ENCODE peak calls at places on chromosome 20, in six cellular contexts. J, M, H, L, P and U are unnamed samples.

GRCh38 chr20:1330075-1330830 is 1.3 kb upstream of the SDCBP2 start:
- DNase-seq in J (no peak), M (peak; percentile 91), H (peak; percentile 82), L (no peak), P (peak; percentile 63), U (peak; percentile 38)

GRCh38 chr20:7695622-7696021 is 244.6 kb downstream of the HAO1 start:
- DNase-seq in J (peak; percentile 16), M (peak; percentile 39), H (no peak), L (no peak), P (no peak), U (no peak)

GRCh38 chr20:54433653-54434052 is 41.7 kb upstream of the DOK5 start:
- DNase-seq in J (no peak), M (no peak), H (no peak), L (no peak), P (no peak), U (no peak)

GRCh38 chr20:17896247-17896723 is 72.3 kb downstream of the SNX5 start:
- DNase-seq in J (no peak), M (peak; percentile 20), H (no peak), L (no peak), P (no peak), U (no peak)

GRCh38 chr20:24998121-24998520 is 5.6 kb upstream of the APMAP start:
- DNase-seq in J (no peak), M (no peak), H (no peak), L (no peak), P (no peak), U (no peak)

GRCh38 chr20:48364688-48365421 is 462.9 kb downstream of the PREX1 start:
- DNase-seq in J (no peak), M (no peak), H (no peak), L (no peak), P (no peak), U (peak; percentile 22)

GRCh38 chr20:54062812-54063280 is 7.5 kb downstream of the BCAS1 start:
- DNase-seq in J (peak; percentile 31), M (peak; percentile 71), H (no peak), L (peak; percentile 62), P (no peak), U (peak; percentile 62)

GRCh38 chr20:46631212-46631869 is 19.9 kb downstream of the SLC13A3 start:
- DNase-seq in J (peak; percentile 15), M (peak; percentile 59), H (no peak), L (no peak), P (no peak), U (no peak)

GRCh38 chr20:8074931-8075330 is 55.4 kb upstream of the TMX4 start:
- DNase-seq in J (no peak), M (peak; percentile 67), H (no peak), L (no peak), P (no peak), U (no peak)

GRCh38 chr20:15113374-15113773 is 776.0 kb upstream of the FLRT3 start:
- DNase-seq in J (no peak), M (no peak), H (no peak), L (no peak), P (no peak), U (no peak)

GRCh38 chr20:15547109-15547508 is 1026.1 kb downstream of the KIF16B start:
- DNase-seq in J (no peak), M (no peak), H (no peak), L (no peak), P (no peak), U (no peak)

GRCh38 chr20:39632176-39632575 is 670.0 kb downstream of the DHX35 start:
- DNase-seq in J (no peak), M (no peak), H (no peak), L (no peak), P (no peak), U (no peak)

GRCh38 chr20:43572891-43573290 is 14.1 kb downstream of the SGK2 start:
- DNase-seq in J (no peak), M (no peak), H (no peak), L (no peak), P (no peak), U (no peak)

GRCh38 chr20:47670913-47671312 is 114.4 kb downstream of the SULF2 start:
- DNase-seq in J (no peak), M (no peak), H (no peak), L (no peak), P (no peak), U (no peak)

GRCh38 chr20:63518351-63518861 is 2.2 kb upstream of the PPDPF start:
- DNase-seq in J (no peak), M (no peak), H (no peak), L (no peak), P (no peak), U (no peak)

GRCh38 chr20:51910202-51911050 is 108.1 kb upstream of the SALL4 start:
- DNase-seq in J (peak; percentile 17), M (no peak), H (no peak), L (peak; percentile 71), P (no peak), U (no peak)

GRCh38 chr20:18832801-18833200 is 19.2 kb downstream of the SCP2D1 start:
- DNase-seq in J (no peak), M (no peak), H (no peak), L (no peak), P (no peak), U (no peak)

GRCh38 chr20:48866936-48867335 is 39.1 kb upstream of the PREX1 start:
- DNase-seq in J (no peak), M (no peak), H (no peak), L (no peak), P (no peak), U (no peak)

GRCh38 chr20:34475979-34476736 is 40.1 kb upstream of the DYNLRB1 start:
- DNase-seq in J (peak; percentile 21), M (peak; percentile 25), H (peak; percentile 62), L (peak; percentile 40), P (peak; percentile 61), U (peak; percentile 48)

GRCh38 chr20:63586797-63587196 is 12.8 kb upstream of the HELZ2 start:
- DNase-seq in J (no peak), M (no peak), H (no peak), L (no peak), P (no peak), U (no peak)

GRCh38 chr20:22805219-22805618 is 220.8 kb upstream of the FOXA2 start:
- DNase-seq in J (peak; percentile 74), M (peak; percentile 59), H (no peak), L (peak; percentile 33), P (no peak), U (no peak)

GRCh38 chr20:34058831-34059230 is 53.2 kb downstream of the EIF2S2 start:
- DNase-seq in J (peak; percentile 23), M (peak; percentile 9), H (no peak), L (no peak), P (no peak), U (peak; percentile 43)

GRCh38 chr20:49291200-49291599 is 13.3 kb upstream of the ZNFX1 start:
- DNase-seq in J (no peak), M (no peak), H (no peak), L (no peak), P (no peak), U (no peak)

GRCh38 chr20:58598271-58599015 is 52.6 kb upstream of the STX16 start:
- DNase-seq in J (peak; percentile 69), M (peak; percentile 69), H (peak; percentile 41), L (no peak), P (peak; percentile 48), U (no peak)

GRCh38 chr20:19975901-19976300 is 41.3 kb upstream of the NAA20 start:
- DNase-seq in J (no peak), M (peak; percentile 36), H (no peak), L (peak; percentile 59), P (no peak), U (no peak)

GRCh38 chr20:19973920-19974620 is 43.1 kb upstream of the NAA20 start:
- DNase-seq in J (peak; percentile 81), M (peak; percentile 80), H (no peak), L (no peak), P (peak; percentile 63), U (no peak)

GRCh38 chr20:19975436-19975799 is 41.7 kb upstream of the NAA20 start:
- DNase-seq in J (peak; percentile 54), M (peak; percentile 63), H (no peak), L (peak; percentile 59), P (no peak), U (no peak)

GRCh38 chr20:19976595-19977372 is 40.4 kb upstream of the NAA20 start:
- DNase-seq in J (peak; percentile 83), M (peak; percentile 83), H (no peak), L (peak; percentile 79), P (peak; percentile 57), U (no peak)

GRCh38 chr20:19974621-19975435 is 42.3 kb upstream of the NAA20 start:
- DNase-seq in J (peak; percentile 97), M (peak; percentile 95), H (peak; percentile 61), L (peak; percentile 89), P (peak; percentile 85), U (no peak)
- H3K4me3 ChIP-seq in J (peak overlapping the region; percentile 71), M (peak overlapping the region; percentile 78), H (peak overlapping the region; percentile 9), L (peak overlapping the region; percentile 65), P (peak overlapping the region; percentile 70), U (no peak overlapping the region)

GRCh38 chr20:37914367-37914671 is 11.4 kb downstream of the VSTM2L start:
- DNase-seq in J (no peak), M (no peak), H (no peak), L (no peak), P (no peak), U (no peak)
- H3K4me3 ChIP-seq in J (no peak overlapping the region), M (no peak overlapping the region), H (no peak overlapping the region), L (no peak overlapping the region), P (peak overlapping the region; percentile 22), U (no peak overlapping the region)

GRCh38 chr20:41316009-41316408 is 1.5 kb downstream of the ZHX3 start:
- DNase-seq in J (no peak), M (no peak), H (no peak), L (no peak), P (no peak), U (no peak)

GRCh38 chr20:41317536-41318270 is at the start of gene ZHX3:
- DNase-seq in J (peak; percentile 94), M (peak; percentile 94), H (peak; percentile 99), L (peak; percentile 90), P (peak; percentile 99), U (peak; percentile 99)

GRCh38 chr20:41316602-41317535 is 662 bp downstream of the ZHX3 start:
- DNase-seq in J (peak; percentile 93), M (peak; percentile 91), H (peak; percentile 89), L (peak; percentile 87), P (peak; percentile 88), U (peak; percentile 73)

GRCh38 chr20:41321003-41321402 is 3.5 kb upstream of the ZHX3 start:
- DNase-seq in J (no peak), M (no peak), H (no peak), L (no peak), P (no peak), U (no peak)

GRCh38 chr20:41318271-41318649 is 729 bp upstream of the ZHX3 start:
- DNase-seq in J (no peak), M (no peak), H (no peak), L (no peak), P (no peak), U (no peak)
- H3K4me3 ChIP-seq in J (no peak overlapping the region), M (peak overlapping the region; percentile 36), H (no peak overlapping the region), L (peak overlapping the region; percentile 73), P (peak overlapping the region; percentile 82), U (peak overlapping the region; percentile 66)

GRCh38 chr20:50594231-50594590 is 84.0 kb downstream of the PTPN1 start:
- DNase-seq in J (no peak), M (peak; percentile 25), H (no peak), L (no peak), P (no peak), U (no peak)
- H3K4me3 ChIP-seq in J (no peak overlapping the region), M (no peak overlapping the region), H (no peak overlapping the region), L (no peak overlapping the region), P (no peak overlapping the region), U (no peak overlapping the region)